ENCODE peak calls at places on chromosome 2, in four cellular contexts. E is CD4-positive, alpha-beta T cell; T is stimulated activated CD8-positive, alpha-beta memory T cell treated with anti-CD3 and anti-CD28 coated beads, Interleukin-4, amount 100 ng/mL, for 4 hours; L is natural killer cell. V is an unnamed sample.

GRCh38 chr2:36808386-36808785 is 111.9 kb downstream of the VIT start:
- DNase-seq in E (no peak), T (no peak), L (no peak), V (no peak)

GRCh38 chr2:97645112-97645699 is 656 bp upstream of the COX5B start:
- DNase-seq in E (no peak), T (no peak), L (no peak), V (no peak)

GRCh38 chr2:138244400-138245001 is 257.1 kb upstream of the SPOPL start:
- DNase-seq in E (no peak), T (no peak), L (no peak), V (no peak)

GRCh38 chr2:158953926-158954763 is 14.3 kb upstream of the TANC1 start:
- DNase-seq in E (no peak), T (no peak), L (no peak), V (peak; percentile 20)

GRCh38 chr2:10136187-10136934 is 13.8 kb downstream of the RRM2 start:
- DNase-seq in E (no peak), T (no peak), L (no peak), V (no peak)

GRCh38 chr2:44100351-44100750 is 68.3 kb upstream of the PPM1B start:
- DNase-seq in E (no peak), T (no peak), L (no peak), V (no peak)

GRCh38 chr2:235500761-235501662 is 7.2 kb downstream of the AGAP1 start:
- DNase-seq in E (no peak), T (no peak), L (no peak), V (no peak)

GRCh38 chr2:230627806-230628724 is 84.6 kb upstream of the CAB39 start:
- DNase-seq in E (no peak), T (no peak), L (no peak), V (no peak)

V was measured in T-helper 1 cell.